ENCODE peak calls at places on chromosomes 4 and X, in four cellular contexts. V is NCI-H510A treated with DMSO at 0.1 percent for 48 hours; H is frontal cortex; S is CD8-positive, alpha-beta memory T cell. K is an unnamed sample.

GRCh38 chr4:106201373-106201772 is 114.6 kb downstream of the TBCK start:
- DNase-seq in V (no peak), H (no peak), S (no peak), K (no peak)

GRCh38 chrX:154751669-154752271 is 893 bp upstream of the GAB3 start:
- DNase-seq in V (no peak), H (no peak), S (no peak), K (no peak)

GRCh38 chr4:111849726-111850284 is 295.4 kb upstream of the FAM241A start:
- DNase-seq in V (no peak), H (no peak), S (no peak), K (no peak)

GRCh38 chrX:150358651-150359050 is 4.5 kb upstream of the MAMLD1 start:
- DNase-seq in V (no peak), H (no peak), S (no peak), K (peak)

GRCh38 chr4:14841801-14842748 is 160.2 kb upstream of the CPEB2 start:
- DNase-seq in V (peak), H (no peak), S (no peak), K (no peak)

GRCh38 chrX:132413459-132413858 is 75.4 kb downstream of the MBNL3 start:
- DNase-seq in V (no peak), H (no peak), S (no peak), K (no peak)

GRCh38 chrX:133544778-133545177 is 129.5 kb upstream of the GPC4 start:
- DNase-seq in V (no peak), H (no peak), S (no peak), K (no peak)

GRCh38 chr4:151864068-151864467 is 103.3 kb upstream of the GATB start:
- DNase-seq in V (no peak), H (no peak), S (no peak), K (no peak)

GRCh38 chr4:8694651-8695151 is 102.1 kb downstream of the CPZ start:
- DNase-seq in V (no peak), H (no peak), S (no peak), K (peak)

GRCh38 chr4:184599492-184600135 is 49.6 kb downstream of the CASP3 start:
- DNase-seq in V (no peak), H (no peak), S (no peak), K (no peak)

GRCh38 chrX:13685126-13685763 is 3.7 kb upstream of the RAB9A start:
- DNase-seq in V (no peak), H (no peak), S (no peak), K (no peak)

GRCh38 chrX:9349572-9350259 is 115.1 kb upstream of the TBL1X start:
- DNase-seq in V (no peak), H (no peak), S (no peak), K (no peak)

GRCh38 chrX:147550217-147550616 is 361.5 kb upstream of the FMR1 start:
- DNase-seq in V (no peak), H (no peak), S (no peak), K (no peak)

GRCh38 chr4:18670034-18670433 is 648.5 kb upstream of the LCORL start:
- DNase-seq in V (no peak), H (no peak), S (no peak), K (no peak)

GRCh38 chrX:78357342-78358055 is 30.1 kb upstream of the CYSLTR1 start:
- DNase-seq in V (no peak), H (no peak), S (no peak), K (no peak)

GRCh38 chr4:3810111-3810680 is 44.0 kb downstream of the ADRA2C start:
- DNase-seq in V (no peak), H (no peak), S (no peak), K (no peak)

GRCh38 chr4:1512738-1513660 is 106.8 kb upstream of the NKX1-1 start:
- DNase-seq in V (no peak), H (peak), S (peak), K (no peak)

GRCh38 chr4:185405296-185405999 is 8.8 kb downstream of the ANKRD37 start:
- DNase-seq in V (no peak), H (no peak), S (no peak), K (no peak)

GRCh38 chrX:14673764-14674163 is 144.4 kb downstream of the GLRA2 start:
- DNase-seq in V (no peak), H (no peak), S (no peak), K (peak)

GRCh38 chr4:171880136-171880535 is 66.9 kb downstream of the GALNTL6 start:
- DNase-seq in V (no peak), H (no peak), S (no peak), K (no peak)

GRCh38 chrX:53795583-53795982 is 109.1 kb upstream of the HUWE1 start:
- DNase-seq in V (no peak), H (no peak), S (no peak), K (no peak)

GRCh38 chrX:110168585-110168984 is 149.3 kb downstream of the AMMECR1 start:
- DNase-seq in V (no peak), H (no peak), S (no peak), K (no peak)

K was measured in ureter.